ENCODE peak calls at places on chromosomes 2 and 18, in five cellular contexts. P, N, H, K and D are unnamed samples.

GRCh38 chr2:6826081-6826913 is 39.4 kb downstream of the CMPK2 start:
- DNase-seq in P (peak; percentile 87), N (peak; percentile 87), H (peak; percentile 76), K (no peak), D (no peak)

GRCh38 chr2:44774826-44775492 is 166.5 kb upstream of the SIX3 start:
- DNase-seq in P (no peak), N (no peak), H (no peak), K (no peak), D (no peak)

GRCh38 chr18:79887181-79888000 is 64.1 kb downstream of the SLC66A2 start:
- DNase-seq in P (no peak), N (no peak), H (no peak), K (no peak), D (no peak)

GRCh38 chr18:10727477-10727876 is 201.7 kb downstream of the NAPG start:
- DNase-seq in P (no peak), N (peak; percentile 39), H (no peak), K (no peak), D (no peak)

GRCh38 chr2:102005989-102006885 is 14.5 kb downstream of the IL1R2 start:
- DNase-seq in P (peak; percentile 70), N (peak; percentile 56), H (peak; percentile 67), K (peak; percentile 60), D (peak; percentile 18)

GRCh38 chr2:163345795-163346573 is 389.8 kb downstream of the FIGN start:
- DNase-seq in P (peak; percentile 86), N (peak; percentile 50), H (no peak), K (no peak), D (peak; percentile 65)

GRCh38 chr2:227479865-227480475 is 8.0 kb downstream of the AGFG1 start:
- DNase-seq in P (no peak), N (peak; percentile 58), H (no peak), K (no peak), D (no peak)

GRCh38 chr2:234164499-234165409 is 114.3 kb downstream of the SPP2 start:
- DNase-seq in P (no peak), N (no peak), H (no peak), K (no peak), D (no peak)

GRCh38 chr2:194346189-194346588 is 1310.8 kb upstream of the SLC39A10 start:
- DNase-seq in P (peak; percentile 43), N (no peak), H (no peak), K (no peak), D (peak; percentile 18)

GRCh38 chr2:229672021-229672420 is 42.3 kb downstream of the DNER start:
- DNase-seq in P (no peak), N (no peak), H (no peak), K (no peak), D (no peak)

GRCh38 chr2:16022548-16023240 is 82.3 kb downstream of the MYCN start:
- DNase-seq in P (peak; percentile 35), N (no peak), H (no peak), K (no peak), D (no peak)

GRCh38 chr18:74550886-74551285 is 16.6 kb downstream of the CNDP1 start:
- DNase-seq in P (no peak), N (no peak), H (no peak), K (no peak), D (no peak)

GRCh38 chr2:82491591-82491990 is 1967.5 kb downstream of the SUCLG1 start:
- DNase-seq in P (no peak), N (no peak), H (no peak), K (no peak), D (no peak)

GRCh38 chr2:145200307-145200706 is 680.4 kb upstream of the ZEB2 start:
- DNase-seq in P (no peak), N (no peak), H (no peak), K (no peak), D (no peak)

GRCh38 chr18:70132999-70133398 is 72.5 kb downstream of the RTTN start:
- DNase-seq in P (peak; percentile 14), N (peak; percentile 98), H (no peak), K (no peak), D (no peak)

GRCh38 chr2:101473911-101474751 is 781 bp downstream of the RFX8 start:
- DNase-seq in P (peak; percentile 59), N (peak; percentile 45), H (peak; percentile 79), K (peak; percentile 59), D (peak; percentile 41)

GRCh38 chr2:222903234-222904220 is 42.7 kb downstream of the ACSL3 start:
- DNase-seq in P (peak; percentile 66), N (peak; percentile 73), H (no peak), K (no peak), D (no peak)

GRCh38 chr18:56789004-56789888 is 138.1 kb downstream of the WDR7 start:
- DNase-seq in P (peak; percentile 79), N (peak; percentile 13), H (peak; percentile 78), K (peak; percentile 59), D (no peak)

GRCh38 chr18:76169733-76170132 is 325.3 kb downstream of the ZNF516 start:
- DNase-seq in P (no peak), N (no peak), H (no peak), K (no peak), D (no peak)

GRCh38 chr2:181158453-181158852 is 178.0 kb downstream of the UBE2E3 start:
- DNase-seq in P (no peak), N (peak; percentile 34), H (no peak), K (no peak), D (no peak)

GRCh38 chr2:239027431-239028252 is 179.8 kb downstream of the TWIST2 start:
- DNase-seq in P (no peak), N (no peak), H (no peak), K (no peak), D (no peak)

GRCh38 chr2:239026711-239027430 is 179.0 kb downstream of the TWIST2 start:
- DNase-seq in P (peak; percentile 15), N (no peak), H (peak; percentile 62), K (peak; percentile 64), D (no peak)

GRCh38 chr2:239024226-239024625 is 176.3 kb downstream of the TWIST2 start:
- DNase-seq in P (no peak), N (no peak), H (no peak), K (no peak), D (no peak)

GRCh38 chr2:239025951-239026461 is 178.1 kb downstream of the TWIST2 start:
- DNase-seq in P (no peak), N (no peak), H (no peak), K (no peak), D (no peak)

GRCh38 chr2:239025081-239025801 is 177.4 kb downstream of the TWIST2 start:
- DNase-seq in P (no peak), N (peak; percentile 37), H (no peak), K (no peak), D (no peak)
- H3K4ac ChIP-seq in P (no peak overlapping the region), N (no peak overlapping the region), H (no peak overlapping the region), K (no peak overlapping the region), D (no peak overlapping the region)

GRCh38 chr2:47906261-47907096 is at the start of gene FBXO11:
- DNase-seq in P (peak; percentile 99), N (peak; percentile 98), H (peak; percentile 89), K (peak; percentile 98), D (peak; percentile 95)

GRCh38 chr2:47904903-47905453 is 1.3 kb downstream of the FBXO11 start:
- DNase-seq in P (peak; percentile 53), N (no peak), H (peak; percentile 59), K (no peak), D (peak; percentile 41)

GRCh38 chr2:47900857-47901256 is 5.4 kb downstream of the FBXO11 start:
- DNase-seq in P (no peak), N (no peak), H (no peak), K (no peak), D (no peak)

GRCh38 chr2:47905454-47906260 is 641 bp downstream of the FBXO11 start:
- DNase-seq in P (peak; percentile 67), N (peak; percentile 41), H (peak; percentile 64), K (peak; percentile 34), D (peak; percentile 80)

DNA sequence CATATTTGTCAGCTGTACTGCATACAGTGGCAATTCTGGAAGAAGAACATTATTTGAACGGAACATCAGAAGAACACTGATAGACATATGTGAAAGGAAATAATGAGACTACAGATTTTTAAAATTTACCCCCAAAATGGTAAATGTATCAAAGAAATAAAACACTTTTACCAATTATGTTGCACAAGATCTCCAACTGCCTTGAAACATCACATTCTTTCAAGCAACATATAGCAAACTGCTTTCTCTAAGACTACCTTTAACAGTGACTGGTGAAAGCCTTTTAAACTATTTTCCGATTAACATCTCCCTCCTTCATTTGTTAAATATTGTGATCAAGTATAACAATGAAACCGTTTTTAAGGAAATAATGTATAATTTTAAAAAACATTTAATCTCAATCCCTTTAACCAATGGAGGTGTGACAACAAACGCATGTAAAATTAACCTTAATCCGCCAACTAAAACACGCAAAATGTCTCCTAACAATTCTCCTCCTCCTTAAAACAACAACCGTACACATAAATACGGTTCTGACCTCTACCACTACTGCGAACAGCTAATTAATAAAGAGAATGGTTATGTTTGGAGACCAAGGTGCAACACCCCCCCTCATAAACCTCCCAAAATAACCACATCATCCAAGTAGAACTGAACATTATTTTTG is 2.4 kb downstream of the FBXO11 start:
- DNase-seq in P (no peak), N (no peak), H (no peak), K (no peak), D (no peak)
- H3K4ac ChIP-seq in P (no peak overlapping the region), N (no peak overlapping the region), H (no peak overlapping the region), K (no peak overlapping the region), D (no peak overlapping the region)

GRCh38 chr2:46180189-46180588 is 117.0 kb upstream of the EPAS1 start:
- DNase-seq in P (no peak), N (no peak), H (no peak), K (no peak), D (no peak)
- H3K4ac ChIP-seq in P (no peak overlapping the region), N (peak overlapping the region; percentile 98), H (no peak overlapping the region), K (no peak overlapping the region), D (no peak overlapping the region)

GRCh38 chr2:99864561-99865216 is 277.7 kb downstream of the AFF3 start:
- DNase-seq in P (no peak), N (peak; percentile 67), H (no peak), K (no peak), D (no peak)
- H3K4ac ChIP-seq in P (no peak overlapping the region), N (peak overlapping the region; percentile 88), H (no peak overlapping the region), K (no peak overlapping the region), D (no peak overlapping the region)

DNA sequence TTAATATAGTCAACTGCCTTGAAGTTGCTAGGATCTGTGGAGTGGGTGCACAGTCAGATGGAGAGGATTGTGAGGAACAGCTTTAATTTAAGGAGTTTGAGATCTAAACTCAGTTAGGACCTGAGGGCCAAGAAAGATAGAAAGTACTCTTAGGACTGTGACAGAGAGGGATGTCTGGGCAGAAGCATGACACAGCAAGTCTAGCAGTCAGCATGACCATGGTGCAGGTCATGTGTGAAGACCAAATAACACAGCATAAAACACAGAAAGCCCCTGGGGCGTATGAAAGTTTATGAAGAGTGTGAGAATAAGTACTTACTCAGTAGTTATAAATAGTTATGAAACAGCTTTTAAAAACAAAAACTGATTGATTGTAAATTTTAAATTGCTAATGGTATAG is 107.2 kb downstream of the GALNT1 start:
- DNase-seq in P (peak; percentile 8), N (no peak), H (no peak), K (no peak), D (no peak)
- H3K4ac ChIP-seq in P (no peak overlapping the region), N (no peak overlapping the region), H (no peak overlapping the region), K (no peak overlapping the region), D (no peak overlapping the region)

DNA sequence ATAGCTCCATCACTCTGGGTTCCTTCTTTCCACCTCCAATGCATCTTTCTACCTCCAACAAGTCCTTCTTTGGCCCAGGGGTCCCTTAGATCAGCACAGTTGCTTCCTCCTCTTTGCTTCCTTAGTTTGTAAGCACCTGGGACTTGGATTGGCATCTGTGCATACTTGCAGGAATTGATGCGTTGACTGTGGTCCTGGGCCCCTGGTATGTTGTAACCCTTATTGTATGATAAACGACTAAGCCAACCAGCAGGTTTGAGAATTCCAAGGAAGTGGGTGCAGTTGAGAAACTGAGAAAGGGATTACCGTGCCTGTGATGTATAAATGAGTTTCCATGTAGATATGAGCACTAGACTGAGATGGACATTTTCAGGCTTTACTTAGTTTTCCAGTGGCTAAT is 55.9 kb downstream of the ARHGAP28 start:
- DNase-seq in P (peak; percentile 70), N (no peak), H (no peak), K (no peak), D (no peak)
- H3K4ac ChIP-seq in P (no peak overlapping the region), N (peak overlapping the region; percentile 62), H (peak overlapping the region; percentile 61), K (no peak overlapping the region), D (no peak overlapping the region)

GRCh38 chr2:128315122-128315828 is 3.4 kb downstream of the HS6ST1 start:
- DNase-seq in P (no peak), N (no peak), H (no peak), K (peak; percentile 34), D (no peak)
- H3K4ac ChIP-seq in P (no peak overlapping the region), N (peak overlapping the region; percentile 25), H (no peak overlapping the region), K (no peak overlapping the region), D (no peak overlapping the region)